ENCODE peak calls at places on chromosomes 3 and 15, in four cellular contexts. Y is K562, H is choroid plexus epithelial cell, Q is GM13977. E is an unnamed sample.

GRCh38 chr3:188904670-188905069 is 267.1 kb upstream of the TPRG1 start:
- DNase-seq in Y (no peak), H (peak; percentile 90), Q (no peak), E (no peak)

GRCh38 chr3:196599734-196600128 is 31.3 kb downstream of the FBXO45 start:
- DNase-seq in Y (no peak), H (peak; percentile 17), Q (no peak), E (no peak)

GRCh38 chr3:133932009-133932408 is 36.3 kb upstream of the RAB6B start:
- DNase-seq in Y (no peak), H (no peak), Q (no peak), E (no peak)

GRCh38 chr3:27025718-27026117 is 343.5 kb downstream of the NEK10 start:
- DNase-seq in Y (no peak), H (no peak), Q (no peak), E (no peak)

GRCh38 chr15:31262143-31262530 is 64.5 kb upstream of the KLF13 start:
- DNase-seq in Y (no peak), H (no peak), Q (no peak), E (no peak)

GRCh38 chr3:47009225-47010049 is 30.0 kb downstream of the NBEAL2 start:
- DNase-seq in Y (no peak), H (peak; percentile 96), Q (peak; percentile 99), E (peak; percentile 89)

GRCh38 chr15:59051867-59052861 is 52.8 kb upstream of the CCNB2 start:
- DNase-seq in Y (no peak), H (no peak), Q (no peak), E (no peak)

GRCh38 chr3:190017575-190018288 is 103.0 kb downstream of the P3H2 start:
- DNase-seq in Y (no peak), H (peak; percentile 87), Q (no peak), E (no peak)

GRCh38 chr15:58200739-58201138 is 62.6 kb downstream of the AQP9 start:
- DNase-seq in Y (no peak), H (no peak), Q (no peak), E (no peak)

GRCh38 chr3:25045291-25045690 is 382.8 kb upstream of the RARB start:
- DNase-seq in Y (no peak), H (peak; percentile 40), Q (no peak), E (no peak)

GRCh38 chr3:15279200-15279599 is 53.2 kb downstream of the SH3BP5 start:
- DNase-seq in Y (no peak), H (no peak), Q (no peak), E (no peak)

GRCh38 chr3:119323401-119324107 is 29.4 kb downstream of the ARHGAP31 start:
- DNase-seq in Y (no peak), H (peak; percentile 16), Q (no peak), E (peak; percentile 56)

GRCh38 chr3:150005243-150006102 is 34.8 kb upstream of the PFN2 start:
- DNase-seq in Y (no peak), H (peak; percentile 44), Q (no peak), E (no peak)

GRCh38 chr3:133040696-133041523 is 2.7 kb downstream of the TMEM108 start:
- DNase-seq in Y (peak; percentile 39), H (peak; percentile 82), Q (peak; percentile 74), E (peak; percentile 54)

GRCh38 chr15:43998607-43999006 is 171.8 kb downstream of the WDR76 start:
- DNase-seq in Y (no peak), H (peak; percentile 63), Q (no peak), E (no peak)

GRCh38 chr3:152392474-152392873 is 123.7 kb downstream of the MBNL1 start:
- DNase-seq in Y (no peak), H (no peak), Q (no peak), E (no peak)

GRCh38 chr15:95440712-95441111 is 889.8 kb upstream of the NR2F2 start:
- DNase-seq in Y (no peak), H (peak; percentile 60), Q (no peak), E (no peak)

GRCh38 chr3:140207541-140207940 is 272.6 kb downstream of the CLSTN2 start:
- DNase-seq in Y (no peak), H (no peak), Q (no peak), E (no peak)

GRCh38 chr3:16071246-16071645 is 103.2 kb upstream of the GALNT15 start:
- DNase-seq in Y (no peak), H (no peak), Q (no peak), E (no peak)

GRCh38 chr3:16252243-16252978 is 12.3 kb downstream of the DPH3 start:
- DNase-seq in Y (no peak), H (no peak), Q (no peak), E (no peak)

GRCh38 chr15:93415576-93415975 is 326.6 kb upstream of the RGMA start:
- DNase-seq in Y (no peak), H (no peak), Q (no peak), E (no peak)
- TF ChIP-seq CTCF in Y (no peak), H (no peak), Q (no peak), E (no peak)

GRCh38 chr3:61876797-61877196 is 315.4 kb downstream of the PTPRG start:
- DNase-seq in Y (no peak), H (peak; percentile 93), Q (no peak), E (no peak)

GRCh38 chr3:61875976-61876671 is 314.8 kb downstream of the PTPRG start:
- DNase-seq in Y (no peak), H (peak; percentile 33), Q (no peak), E (no peak)

GRCh38 chr3:61875073-61875472 is 313.7 kb downstream of the PTPRG start:
- DNase-seq in Y (no peak), H (peak; percentile 90), Q (no peak), E (no peak)

GRCh38 chr3:61875488-61875887 is 314.1 kb downstream of the PTPRG start:
- DNase-seq in Y (no peak), H (peak; percentile 14), Q (no peak), E (no peak)

GRCh38 chr3:61877359-61877770 is 316.0 kb downstream of the PTPRG start:
- DNase-seq in Y (no peak), H (peak; percentile 74), Q (peak; percentile 17), E (no peak)
- TF ChIP-seq CTCF in Y (no peak), H (peak; percentile 35), Q (no peak), E (no peak)

GRCh38 chr3:186694288-186695032 is 22.7 kb upstream of the KNG1 start:
- DNase-seq in Y (no peak), H (no peak), Q (no peak), E (peak; percentile 11)
- TF ChIP-seq CTCF in Y (no peak), H (no peak), Q (no peak), E (no peak)

GRCh38 chr15:82856397-82857170 is 47.2 kb downstream of the WHAMM start:
- DNase-seq in Y (no peak), H (no peak), Q (no peak), E (no peak)

GRCh38 chr15:82851981-82852511 is 42.6 kb downstream of the WHAMM start:
- DNase-seq in Y (no peak), H (peak; percentile 5), Q (no peak), E (no peak)

GRCh38 chr15:82855286-82856092 is 46.1 kb downstream of the WHAMM start:
- DNase-seq in Y (no peak), H (no peak), Q (no peak), E (no peak)

GRCh38 chr15:82852906-82853635 is 43.6 kb downstream of the WHAMM start:
- DNase-seq in Y (no peak), H (no peak), Q (no peak), E (peak; percentile 15)

GRCh38 chr15:82854554-82854953 is 45.1 kb downstream of the WHAMM start:
- DNase-seq in Y (no peak), H (no peak), Q (no peak), E (no peak)
- TF ChIP-seq CTCF in Y (no peak), H (no peak), Q (no peak), E (no peak)

GRCh38 chr3:12536423-12536822 is 8.9 kb downstream of the MKRN2OS start:
- DNase-seq in Y (no peak), H (peak; percentile 62), Q (no peak), E (no peak)
- TF ChIP-seq CTCF in Y (no peak), H (peak; percentile 59), Q (no peak), E (no peak)

GRCh38 chr3:179852117-179852886 is 184.4 kb downstream of the PEX5L start:
- DNase-seq in Y (no peak), H (peak; percentile 50), Q (peak; percentile 52), E (no peak)
- TF ChIP-seq CTCF in Y (peak; percentile 19), H (peak; percentile 36), Q (peak; percentile 38), E (no peak)

GRCh38 chr3:156106721-156107373 is 13.5 kb upstream of the KCNAB1 start:
- DNase-seq in Y (no peak), H (peak; percentile 2), Q (no peak), E (no peak)
- TF ChIP-seq CTCF in Y (no peak), H (peak; percentile 35), Q (no peak), E (no peak)

DNA sequence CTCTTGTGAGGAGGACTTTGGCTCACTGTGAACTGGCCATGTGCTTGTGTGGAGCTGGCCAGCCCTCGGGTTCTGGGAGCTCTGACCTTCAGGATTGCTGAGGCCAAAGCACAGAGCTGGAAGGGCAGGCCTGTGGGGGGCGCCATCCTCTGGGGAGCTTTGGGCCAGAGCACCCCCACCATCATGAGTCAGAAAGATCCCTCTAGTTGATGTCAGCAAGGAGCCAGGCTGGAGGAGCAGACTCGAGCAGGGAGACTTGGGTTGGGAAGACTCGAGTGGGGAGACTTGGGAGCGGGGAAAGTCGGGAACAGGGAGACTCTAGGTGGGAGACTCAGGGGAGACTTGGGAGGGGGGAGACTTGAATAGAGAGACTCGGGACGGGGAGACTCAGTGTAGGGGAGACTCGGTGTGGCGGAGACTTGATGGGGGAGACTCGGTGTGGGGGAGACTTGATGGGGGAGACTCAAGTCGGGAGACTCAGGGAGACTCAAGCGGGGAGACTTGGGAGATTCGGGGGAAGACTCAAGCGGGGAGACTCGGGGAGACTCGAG is 37.7 kb upstream of the PLXNA1 start:
- DNase-seq in Y (peak; percentile 51), H (no peak), Q (no peak), E (no peak)
- TF ChIP-seq CTCF in Y (peak; percentile 52), H (no peak), Q (peak; percentile 19), E (no peak)

GRCh38 chr3:73419179-73419803 is 205.4 kb downstream of the PDZRN3 start:
- DNase-seq in Y (no peak), H (peak; percentile 55), Q (no peak), E (no peak)
- TF ChIP-seq CTCF in Y (no peak), H (peak; percentile 38), Q (no peak), E (no peak)